ENCODE peak calls at places on chromosomes 1 and 21, in six cellular contexts. A is cardiac muscle cell, S is transverse colon, W is A549, X is astrocyte, Q is psoas muscle. L is an unnamed sample.

GRCh38 chr1:229768232-229768631 is 142.2 kb downstream of the URB2 start:
- DNase-seq in A (no peak), S (no peak), W (no peak), X (no peak), Q (no peak), L (no peak)

GRCh38 chr1:228429698-228430097 is 13.0 kb upstream of the TRIM17 start:
- DNase-seq in A (no peak), S (no peak), W (no peak), X (no peak), Q (no peak), L (no peak)

GRCh38 chr1:115041654-115042053 is 12.0 kb downstream of the TSHB start:
- DNase-seq in A (peak), S (no peak), W (no peak), X (no peak), Q (no peak), L (peak)

GRCh38 chr1:160575112-160575664 is 4.1 kb downstream of the CD84 start:
- DNase-seq in A (no peak), S (no peak), W (no peak), X (no peak), Q (no peak), L (no peak)

GRCh38 chr1:86409416-86410021 is 13.4 kb upstream of the ODF2L start:
- DNase-seq in A (no peak), S (no peak), W (no peak), X (peak), Q (no peak), L (peak)

GRCh38 chr1:40479156-40479555 is 2.1 kb downstream of the ZFP69 start:
- DNase-seq in A (no peak), S (no peak), W (no peak), X (no peak), Q (no peak), L (no peak)

GRCh38 chr1:2554621-2555387 is 1.4 kb upstream of the TNFRSF14 start:
- DNase-seq in A (peak), S (peak), W (no peak), X (no peak), Q (no peak), L (no peak)

GRCh38 chr1:117795190-117795589 is 134.2 kb downstream of the GDAP2 start:
- DNase-seq in A (peak), S (no peak), W (no peak), X (peak), Q (peak), L (peak)

GRCh38 chr21:20451051-20451450 is 547.2 kb upstream of the NCAM2 start:
- DNase-seq in A (no peak), S (no peak), W (no peak), X (no peak), Q (no peak), L (no peak)

GRCh38 chr1:206882555-206882954 is 14.7 kb upstream of the IL24 start:
- DNase-seq in A (no peak), S (no peak), W (no peak), X (no peak), Q (no peak), L (no peak)

GRCh38 chr1:220748091-220748934 is at the start of gene MTARC2:
- DNase-seq in A (peak), S (peak), W (peak), X (peak), Q (peak), L (peak)

GRCh38 chr1:60972841-60973364 is 109.5 kb upstream of the NFIA start:
- DNase-seq in A (peak), S (no peak), W (no peak), X (peak), Q (no peak), L (peak)

GRCh38 chr21:36980280-36981048 is 14.0 kb upstream of the HLCS start:
- DNase-seq in A (peak), S (peak), W (no peak), X (no peak), Q (peak), L (peak)

GRCh38 chr1:113660053-113660452 is 99.2 kb downstream of the PHTF1 start:
- DNase-seq in A (no peak), S (no peak), W (no peak), X (no peak), Q (no peak), L (no peak)

GRCh38 chr1:238596703-238597102 is 706.0 kb upstream of the ZP4 start:
- DNase-seq in A (no peak), S (no peak), W (no peak), X (no peak), Q (no peak), L (no peak)

GRCh38 chr1:28986296-28986910 is 72.0 kb downstream of the EPB41 start:
- DNase-seq in A (peak), S (no peak), W (no peak), X (no peak), Q (no peak), L (no peak)

GRCh38 chr21:45982256-45982757 is 737 bp downstream of the COL6A1 start:
- DNase-seq in A (peak), S (peak), W (no peak), X (no peak), Q (peak), L (peak)

GRCh38 chr21:39314155-39315027 is 959 bp upstream of the BRWD1 start:
- DNase-seq in A (peak), S (peak), W (peak), X (peak), Q (peak), L (peak)

GRCh38 chr21:35394634-35395369 is 345.7 kb upstream of the RUNX1 start:
- DNase-seq in A (no peak), S (no peak), W (no peak), X (peak), Q (no peak), L (no peak)

GRCh38 chr1:181469829-181470228 is 13.5 kb upstream of the CACNA1E start:
- DNase-seq in A (peak), S (no peak), W (peak), X (peak), Q (no peak), L (peak)

GRCh38 chr1:65002508-65003315 is 36.4 kb upstream of the JAK1 start:
- DNase-seq in A (peak), S (peak), W (peak), X (peak), Q (peak), L (peak)

GRCh38 chr1:116345011-116345410 is 28.0 kb upstream of the ATP1A1 start:
- DNase-seq in A (no peak), S (no peak), W (no peak), X (no peak), Q (no peak), L (no peak)

GRCh38 chr1:11967028-11967547 is 13.2 kb upstream of the MFN2 start:
- DNase-seq in A (peak), S (peak), W (peak), X (no peak), Q (no peak), L (peak)

GRCh38 chr1:9250586-9251381 is 16.2 kb downstream of the H6PD start:
- DNase-seq in A (no peak), S (no peak), W (no peak), X (no peak), Q (peak), L (no peak)

GRCh38 chr21:34885125-34885524 is 164.0 kb downstream of the RUNX1 start:
- DNase-seq in A (no peak), S (no peak), W (no peak), X (no peak), Q (no peak), L (peak)

GRCh38 chr1:180837025-180837424 is 75.7 kb upstream of the KIAA1614 start:
- DNase-seq in A (no peak), S (no peak), W (no peak), X (peak), Q (no peak), L (no peak)

GRCh38 chr1:206048582-206048981 is 4.4 kb upstream of the RHEX start:
- DNase-seq in A (no peak), S (peak), W (no peak), X (no peak), Q (no peak), L (no peak)

GRCh38 chr21:15094706-15095105 is 29.9 kb upstream of the NRIP1 start:
- DNase-seq in A (peak), S (no peak), W (no peak), X (no peak), Q (no peak), L (peak)

DNA sequence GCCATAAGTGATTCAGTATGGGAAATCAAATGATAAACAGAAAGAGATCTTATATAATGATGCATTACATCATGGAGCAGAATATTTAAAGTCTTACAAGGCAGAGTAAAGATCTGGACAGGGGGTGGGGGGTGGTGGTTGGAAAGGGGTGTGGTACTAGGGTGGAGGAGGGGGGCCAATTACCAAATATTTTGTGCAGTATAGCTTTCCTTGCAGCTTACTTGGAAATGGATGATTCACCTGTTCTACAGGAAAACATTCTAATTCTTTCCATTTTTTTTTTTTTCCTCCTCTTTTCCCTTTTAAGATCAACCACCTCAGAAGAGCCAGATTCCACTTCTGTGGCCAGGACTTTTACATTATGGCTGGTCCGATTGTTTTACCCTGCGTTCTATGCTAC is 859.3 kb downstream of the USP25 start:
- DNase-seq in A (no peak), S (no peak), W (no peak), X (no peak), Q (no peak), L (peak)
- H3K27ac ChIP-seq in A (no peak), S (no peak), W (peak), X (peak), Q (no peak), L (peak)

GRCh38 chr1:1307261-1307907 is 346 bp downstream of the ACAP3 start:
- DNase-seq in A (no peak), S (peak), W (no peak), X (no peak), Q (peak), L (peak)
- H3K27ac ChIP-seq in A (peak), S (peak), W (peak), X (peak), Q (peak), L (peak)

DNA sequence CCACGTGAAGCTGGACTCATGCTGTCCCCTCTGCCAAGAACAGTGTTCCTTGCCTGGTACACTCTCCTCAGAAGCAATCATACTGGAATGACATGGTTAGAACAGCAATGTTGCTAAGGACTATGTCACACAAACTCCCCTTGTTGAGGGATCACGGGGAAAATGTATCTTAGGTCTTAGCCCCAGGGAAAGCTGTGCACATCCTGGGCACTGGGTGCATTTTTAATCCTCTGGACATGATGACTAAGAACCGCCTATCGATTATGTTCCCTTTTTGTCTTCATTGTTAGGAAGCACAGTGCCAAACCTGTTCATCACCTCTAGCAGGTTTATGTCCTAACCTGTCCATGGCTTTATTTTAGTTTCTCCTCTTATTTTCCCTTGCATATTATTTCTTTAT is 115.1 kb downstream of the HIVEP3 start:
- DNase-seq in A (no peak), S (no peak), W (no peak), X (no peak), Q (no peak), L (no peak)
- H3K27ac ChIP-seq in A (no peak), S (no peak), W (no peak), X (no peak), Q (peak), L (no peak)

DNA sequence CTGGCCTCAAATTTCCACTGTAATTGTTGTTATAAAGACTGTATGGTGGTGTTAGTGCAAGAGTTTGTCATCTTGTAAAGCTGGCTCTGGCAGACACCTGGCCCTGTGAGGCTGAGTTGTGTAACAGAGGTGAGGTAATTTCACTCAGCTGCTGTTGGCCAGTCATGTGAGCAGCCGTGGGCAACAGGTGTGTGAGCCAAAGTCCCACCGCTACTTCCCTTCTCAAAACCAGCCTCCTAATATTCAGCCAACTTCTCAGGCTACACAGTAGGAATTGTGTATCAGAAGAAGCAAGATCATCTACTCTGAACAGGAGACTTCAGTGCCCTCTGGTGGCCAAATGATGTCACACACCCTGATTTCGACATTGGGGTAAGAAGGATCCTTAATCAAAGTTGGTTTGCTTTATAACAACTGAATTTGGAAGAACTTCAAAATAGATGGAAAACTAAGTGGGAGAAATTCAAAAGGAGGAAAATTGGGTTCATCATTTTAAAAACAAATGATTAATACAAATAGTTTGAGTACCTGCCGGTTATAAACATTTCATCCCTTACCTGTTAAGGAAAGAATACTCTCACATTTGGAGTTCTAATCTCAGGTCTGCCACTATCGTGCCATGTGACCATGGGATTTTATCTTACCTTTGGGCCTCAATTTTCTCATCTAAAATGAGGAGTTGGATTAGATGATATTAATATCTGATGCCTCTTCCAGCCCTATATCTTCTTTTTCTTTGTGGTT is 2.6 kb upstream of the CREG1 start:
- DNase-seq in A (peak), S (peak), W (peak), X (peak), Q (peak), L (peak)
- H3K27ac ChIP-seq in A (no peak), S (no peak), W (no peak), X (no peak), Q (peak), L (no peak)

GRCh38 chr1:32767156-32767555 is 50.0 kb downstream of the YARS1 start:
- DNase-seq in A (no peak), S (no peak), W (no peak), X (no peak), Q (no peak), L (no peak)

GRCh38 chr1:32765561-32766327 is 51.4 kb downstream of the YARS1 start:
- DNase-seq in A (no peak), S (no peak), W (no peak), X (no peak), Q (no peak), L (no peak)

GRCh38 chr1:32766328-32766972 is 50.7 kb downstream of the YARS1 start:
- DNase-seq in A (no peak), S (no peak), W (no peak), X (no peak), Q (no peak), L (no peak)

GRCh38 chr1:32768110-32768857 is 48.9 kb downstream of the YARS1 start:
- DNase-seq in A (no peak), S (no peak), W (no peak), X (no peak), Q (no peak), L (no peak)

DNA sequence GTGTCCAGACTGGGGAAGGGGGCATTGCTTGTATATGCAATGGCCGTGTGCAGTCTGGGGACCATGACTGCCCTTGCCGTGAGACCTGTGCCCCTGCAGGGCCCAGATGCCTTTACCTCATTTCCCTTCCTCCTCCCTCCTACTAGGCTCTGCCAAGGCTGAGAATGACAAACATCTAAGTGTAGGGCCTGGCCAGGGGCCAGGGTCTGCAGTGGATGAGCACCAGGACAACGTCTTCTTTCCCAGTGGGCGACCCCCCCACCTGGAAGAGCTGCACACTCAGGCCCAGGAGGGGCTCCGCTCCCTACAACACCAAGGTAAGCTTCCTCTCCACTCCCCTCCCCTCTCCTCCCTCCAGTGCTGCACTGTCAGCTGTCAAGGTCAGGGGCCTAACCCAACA is 49.5 kb downstream of the YARS1 start:
- DNase-seq in A (no peak), S (no peak), W (no peak), X (no peak), Q (no peak), L (peak)
- H3K27ac ChIP-seq in A (no peak), S (no peak), W (peak), X (no peak), Q (no peak), L (no peak)

DNA sequence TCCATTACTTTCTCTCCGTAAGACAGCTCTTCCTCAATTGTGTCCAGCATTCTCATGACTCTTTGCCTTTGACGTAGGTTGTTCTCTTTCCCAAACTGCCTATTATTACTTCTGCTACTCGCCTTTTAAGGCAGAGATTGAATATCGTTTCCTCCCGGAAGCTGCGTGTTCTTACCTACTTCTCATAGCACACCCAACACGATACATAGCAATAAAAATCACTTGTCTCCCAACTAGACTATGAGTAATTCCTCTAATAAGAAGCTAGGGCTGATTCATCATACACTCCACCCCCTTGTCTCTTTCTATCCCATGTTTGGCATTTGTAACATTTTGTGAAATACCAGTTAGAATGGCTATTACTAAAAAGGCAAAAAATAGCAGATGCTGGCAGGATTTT is 55.8 kb upstream of the SGIP1 start:
- DNase-seq in A (peak), S (no peak), W (peak), X (peak), Q (no peak), L (peak)
- H3K27ac ChIP-seq in A (no peak), S (no peak), W (peak), X (peak), Q (no peak), L (peak)

GRCh38 chr1:6352138-6352563 is 41.4 kb downstream of the ACOT7 start:
- DNase-seq in A (no peak), S (peak), W (no peak), X (no peak), Q (no peak), L (no peak)
- H3K27ac ChIP-seq in A (no peak), S (peak), W (peak), X (no peak), Q (no peak), L (no peak)

DNA sequence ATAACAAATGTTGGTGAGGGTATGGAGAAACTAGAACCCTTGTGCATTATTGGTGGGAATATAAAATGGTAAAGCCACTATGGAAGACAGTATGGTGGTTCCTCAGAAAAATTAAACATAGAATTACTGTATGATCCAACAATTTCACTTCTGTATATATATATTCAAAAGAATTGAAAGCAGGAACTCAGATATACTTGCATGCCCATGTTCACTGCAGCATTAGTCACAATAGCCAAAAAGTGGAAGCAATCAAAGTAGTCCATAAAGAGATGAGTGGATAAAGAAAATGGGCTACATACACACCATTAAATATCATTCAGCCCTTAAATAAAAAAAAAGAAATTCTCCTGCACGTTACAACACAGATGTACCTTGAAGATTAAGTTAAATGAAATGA is 34.1 kb downstream of the ABL2 start:
- DNase-seq in A (no peak), S (no peak), W (no peak), X (no peak), Q (no peak), L (no peak)
- H3K27ac ChIP-seq in A (no peak), S (no peak), W (no peak), X (no peak), Q (no peak), L (no peak)

L was measured in GM23248.